ENCODE peak calls at places on chromosomes 11 and 22, in six cellular contexts. N is astrocyte; T is activated CD4-positive, alpha-beta T cell treated with anti-CD3 and anti-CD28 coated beads for 48 hours; Y is activated CD8-positive, alpha-beta T cell treated with anti-CD3 and anti-CD28 coated beads for 36 hours; W is cardiac muscle cell; H is stimulated activated CD4-positive, alpha-beta T cell treated with anti-CD3 and anti-CD28 coated beads, Interleukin-15, amount 100 ng/mL, for 24 hours. L is an unnamed sample.

GRCh38 chr11:117720061-117720511 is 76.9 kb downstream of the DSCAML1 start:
- DNase-seq in N (no peak), T (no peak), Y (no peak), W (no peak), H (no peak), L (no peak)

GRCh38 chr22:39493759-39494158 is 8.3 kb upstream of the MIEF1 start:
- DNase-seq in N (peak), T (no peak), Y (no peak), W (peak), H (no peak), L (no peak)

GRCh38 chr22:49998718-49999062 is 13.9 kb downstream of the IL17REL start:
- DNase-seq in N (no peak), T (no peak), Y (no peak), W (no peak), H (no peak), L (no peak)

GRCh38 chr11:114774599-114775365 is 96.5 kb downstream of the NXPE2 start:
- DNase-seq in N (peak), T (peak), Y (peak), W (peak), H (peak), L (peak)

GRCh38 chr11:1197886-1198765 is 24.7 kb upstream of the MUC5B start:
- DNase-seq in N (no peak), T (no peak), Y (no peak), W (no peak), H (peak), L (no peak)

GRCh38 chr22:26416670-26417270 is 12.3 kb upstream of the ASPHD2 start:
- DNase-seq in N (peak), T (no peak), Y (no peak), W (peak), H (no peak), L (no peak)

GRCh38 chr11:115959098-115959497 is 454.9 kb upstream of the CADM1 start:
- DNase-seq in N (no peak), T (no peak), Y (no peak), W (no peak), H (no peak), L (no peak)

GRCh38 chr22:43745783-43746356 is 66.2 kb downstream of the EFCAB6 start:
- DNase-seq in N (no peak), T (no peak), Y (no peak), W (no peak), H (no peak), L (no peak)

GRCh38 chr11:86374586-86374985 is at the start of gene CCDC81:
- DNase-seq in N (peak), T (no peak), Y (no peak), W (peak), H (no peak), L (no peak)

GRCh38 chr11:44189986-44190882 is 94.8 kb downstream of the EXT2 start:
- DNase-seq in N (no peak), T (no peak), Y (no peak), W (peak), H (no peak), L (no peak)

GRCh38 chr22:30235687-30236170 is 10.8 kb downstream of the LIF start:
- DNase-seq in N (peak), T (no peak), Y (no peak), W (peak), H (no peak), L (no peak)

GRCh38 chr11:13480198-13480597 is 15.6 kb downstream of the PTH start:
- DNase-seq in N (no peak), T (no peak), Y (no peak), W (no peak), H (no peak), L (no peak)

GRCh38 chr11:47980907-47981621 is 705 bp downstream of the PTPRJ start:
- DNase-seq in N (no peak), T (peak), Y (peak), W (peak), H (peak), L (peak)

GRCh38 chr11:56521955-56522354 is 21.1 kb downstream of the OR5M11 start:
- DNase-seq in N (no peak), T (no peak), Y (no peak), W (no peak), H (no peak), L (peak)

GRCh38 chr22:41966607-41967240 is 2.5 kb upstream of the SEPTIN3 start:
- DNase-seq in N (peak), T (peak), Y (peak), W (peak), H (peak), L (peak)

GRCh38 chr22:44362249-44363040 is 49.7 kb upstream of the SHISAL1 start:
- DNase-seq in N (no peak), T (no peak), Y (no peak), W (no peak), H (no peak), L (no peak)

GRCh38 chr11:8811571-8811970 is 99.4 kb upstream of the AKIP1 start:
- DNase-seq in N (no peak), T (no peak), Y (no peak), W (peak), H (no peak), L (no peak)

GRCh38 chr11:12154871-12155668 is 44.7 kb downstream of the MICAL2 start:
- DNase-seq in N (no peak), T (no peak), Y (no peak), W (no peak), H (no peak), L (no peak)

GRCh38 chr22:47072642-47072967 is 310.2 kb downstream of the TBC1D22A start:
- DNase-seq in N (no peak), T (no peak), Y (no peak), W (no peak), H (no peak), L (no peak)

GRCh38 chr22:45196926-45197605 is 33.3 kb downstream of the NUP50 start:
- DNase-seq in N (no peak), T (no peak), Y (no peak), W (no peak), H (no peak), L (no peak)

GRCh38 chr11:62688481-62688880 is 849 bp downstream of the LRRN4CL start:
- DNase-seq in N (no peak), T (no peak), Y (no peak), W (no peak), H (no peak), L (no peak)

GRCh38 chr22:16131918-16132317 is 442.1 kb downstream of the POTEH start:
- DNase-seq in N (no peak), T (no peak), Y (no peak), W (no peak), H (no peak), L (no peak)

GRCh38 chr11:125165664-125166346 is 1.3 kb downstream of the PKNOX2 start:
- DNase-seq in N (no peak), T (no peak), Y (no peak), W (peak), H (no peak), L (no peak)

GRCh38 chr11:1873048-1873812 is 18.5 kb downstream of the PRR33 start:
- DNase-seq in N (peak), T (no peak), Y (no peak), W (peak), H (no peak), L (no peak)

GRCh38 chr22:49298834-49299750 is 528.6 kb downstream of the BRD1 start:
- DNase-seq in N (no peak), T (no peak), Y (no peak), W (no peak), H (no peak), L (no peak)

L was measured in OCI-M1.